ENCODE peak calls at places on chromosomes 4 and X, in six cellular contexts. L is esophagus squamous epithelium, M is A549, H is right lobe of liver, R is sigmoid colon, Z is HepG2. O is an unnamed sample.

GRCh38 chr4:165489786-165490185 is 111.0 kb downstream of the CPE start:
- DNase-seq in L (no peak), Z (no peak), H (no peak), M (no peak), R (no peak), O (no peak)

GRCh38 chrX:47093248-47093647 is 15.0 kb downstream of the RGN start:
- DNase-seq in L (no peak), M (peak; percentile 38), H (no peak), R (no peak), Z (no peak), O (peak; percentile 23)

GRCh38 chrX:126982158-126982557 is 162.6 kb downstream of the PRR32 start:
- DNase-seq in L (no peak), R (no peak), H (no peak), Z (no peak), M (no peak), O (no peak)

GRCh38 chr4:41256740-41257256 is at the start of gene UCHL1:
- DNase-seq in M (peak; percentile 96), L (no peak), R (peak; percentile 66), H (no peak), Z (no peak), O (peak; percentile 12)

GRCh38 chr4:152462715-152463114 is 73.2 kb downstream of the FBXW7 start:
- DNase-seq in H (no peak), Z (no peak), R (no peak), L (no peak), M (no peak), O (no peak)

GRCh38 chr4:57114973-57115372 is 4.8 kb upstream of the IGFBP7 start:
- DNase-seq in R (no peak), H (no peak), L (no peak), Z (no peak), M (no peak), O (no peak)

GRCh38 chr4:174496631-174497442 is 25.5 kb downstream of the HPGD start:
- DNase-seq in H (no peak), Z (no peak), L (no peak), R (no peak), M (peak; percentile 37), O (peak; percentile 8)

GRCh38 chrX:53284684-53285447 is 3.5 kb upstream of the IQSEC2 start:
- DNase-seq in R (peak; percentile 83), H (peak; percentile 46), M (peak; percentile 48), Z (peak; percentile 16), L (no peak), O (peak; percentile 60)

GRCh38 chr4:54495091-54495490 is 162.7 kb upstream of the KIT start:
- DNase-seq in M (no peak), Z (no peak), H (no peak), R (no peak), L (no peak), O (no peak)

GRCh38 chrX:24080670-24081069 is 25.9 kb downstream of the EIF2S3 start:
- DNase-seq in L (no peak), M (no peak), Z (no peak), H (no peak), R (no peak), O (no peak)

GRCh38 chrX:29666361-29666760 is 549.0 kb upstream of the MAGEB2 start:
- DNase-seq in L (no peak), Z (no peak), R (no peak), M (no peak), H (no peak), O (no peak)

GRCh38 chrX:130110379-130111219 is at the start of gene ELF4:
- DNase-seq in R (peak; percentile 70), M (peak; percentile 70), Z (no peak), L (peak; percentile 9), H (no peak), O (peak; percentile 50)
- TF ChIP-seq POLR2A in R (no peak), M (peak; percentile 14), Z (no peak), L (no peak), H (no peak), O (no peak)

GRCh38 chrX:1529328-1529727 is 7.7 kb downstream of the P2RY8 start:
- DNase-seq in H (no peak), M (no peak), Z (no peak), R (no peak), L (no peak), O (no peak)
- TF ChIP-seq POLR2A in H (no peak), M (no peak), Z (no peak), R (no peak), L (no peak), O (no peak)

DNA sequence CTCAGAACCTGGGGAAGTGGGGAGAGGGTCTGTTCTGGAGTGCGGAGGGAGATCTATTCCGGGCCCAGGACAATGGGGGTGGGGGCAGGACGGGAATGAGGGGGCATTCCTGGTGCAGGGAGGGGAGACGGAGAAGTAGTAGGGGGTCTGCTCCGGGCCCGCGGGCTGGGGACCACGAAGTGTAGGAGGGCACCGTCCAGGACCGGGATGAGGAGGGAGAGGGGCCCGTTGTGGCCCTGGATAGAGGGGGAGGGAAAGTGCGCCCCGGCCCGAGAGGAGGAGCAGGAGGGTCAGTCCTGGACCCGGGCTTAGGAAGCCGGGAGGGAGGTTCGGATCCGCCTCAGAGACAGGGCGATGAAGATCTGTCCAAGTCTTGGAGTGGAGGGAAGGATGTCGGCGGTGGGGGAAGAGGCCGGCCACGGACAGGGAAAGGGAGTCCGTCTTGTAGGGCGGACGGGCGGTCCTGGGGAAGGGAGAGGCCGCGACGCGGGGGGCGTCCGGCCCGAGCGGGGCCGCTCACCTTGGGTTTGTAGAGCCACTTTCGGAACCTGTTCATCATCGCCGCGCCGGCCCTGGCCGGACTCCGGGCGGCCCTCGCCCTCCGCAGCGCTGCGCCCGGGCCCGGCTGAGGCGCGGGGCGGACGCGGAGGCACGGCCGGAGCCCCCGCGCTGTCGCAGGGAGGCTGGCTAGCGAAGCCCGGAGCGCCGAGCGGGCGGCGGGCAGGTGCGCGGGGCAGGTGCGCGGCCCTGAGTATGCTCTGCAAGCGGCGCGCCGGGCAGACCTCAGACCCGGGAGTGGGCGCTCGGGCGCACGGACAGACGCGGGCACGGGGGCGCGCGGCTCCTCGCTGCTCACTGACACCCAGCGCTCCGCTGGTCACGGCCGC is at the start of gene ZFYVE28:
- DNase-seq in Z (no peak), M (peak; percentile 55), L (no peak), H (no peak), R (no peak), O (peak; percentile 46)
- TF ChIP-seq POLR2A in Z (no peak), M (peak; percentile 39), L (peak; percentile 16), H (peak; percentile 51), R (no peak), O (no peak)

GRCh38 chrX:101729986-101730385 is 70.3 kb upstream of the ARMCX2 start:
- DNase-seq in Z (no peak), H (no peak), M (no peak), R (no peak), L (no peak), O (no peak)
- TF ChIP-seq POLR2A in Z (no peak), H (no peak), M (no peak), R (no peak), L (no peak), O (no peak)

DNA sequence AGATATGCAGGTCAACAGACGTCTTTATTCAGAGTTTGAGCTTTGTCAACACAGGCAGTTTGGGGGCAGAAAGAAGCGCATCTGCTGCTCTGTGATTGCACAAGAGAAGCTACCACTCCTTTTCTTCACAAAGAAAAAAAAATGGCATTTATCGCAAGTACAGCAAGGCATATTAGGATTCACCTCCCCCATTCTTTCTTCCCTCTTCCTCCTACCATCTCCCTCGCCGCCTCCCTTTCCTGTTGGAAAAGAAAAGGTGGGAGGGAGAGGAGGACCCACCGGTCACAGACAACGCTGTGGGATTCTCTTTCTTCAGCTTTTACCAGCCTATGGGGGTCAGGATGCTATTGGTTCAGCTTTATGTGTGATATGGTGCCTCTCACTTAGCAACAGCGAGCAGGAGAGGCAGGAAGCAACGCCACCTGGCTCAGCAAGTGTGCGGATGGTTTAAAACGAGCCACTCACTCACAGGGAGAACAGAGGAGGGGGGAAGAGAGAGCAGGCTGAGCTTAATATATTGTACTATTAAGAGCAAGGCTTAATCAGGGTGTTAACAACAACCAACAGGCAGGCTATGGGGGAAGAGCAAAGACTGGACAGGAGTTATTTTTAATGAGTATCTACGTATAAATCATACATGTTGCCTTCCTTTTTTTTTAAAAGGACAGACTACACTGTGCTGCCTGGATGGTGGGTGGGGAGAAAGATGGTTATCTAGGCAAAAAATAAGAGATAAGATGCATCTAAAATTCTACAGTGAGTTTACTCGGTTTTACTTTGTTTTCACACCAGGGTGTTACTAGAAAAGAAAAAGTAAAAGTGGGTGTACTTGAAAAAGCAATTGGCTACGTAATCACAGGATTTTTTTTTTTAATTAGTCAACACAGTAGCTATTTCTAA is 104.7 kb downstream of the MAML3 start:
- DNase-seq in M (peak; percentile 91), R (peak; percentile 72), L (no peak), H (peak; percentile 54), Z (peak; percentile 2), O (peak; percentile 27)
- TF ChIP-seq POLR2A in M (peak; percentile 36), R (no peak), L (no peak), H (no peak), Z (no peak), O (peak; percentile 48)

GRCh38 chr4:10086506-10087120 is 30.0 kb downstream of the WDR1 start:
- DNase-seq in R (peak; percentile 68), H (no peak), L (no peak), M (no peak), Z (no peak), O (no peak)

GRCh38 chr4:10087152-10087791 is 29.3 kb downstream of the WDR1 start:
- DNase-seq in R (peak; percentile 60), Z (no peak), M (no peak), L (no peak), H (no peak), O (no peak)

GRCh38 chr4:10084651-10085320 is 31.8 kb downstream of the WDR1 start:
- DNase-seq in M (no peak), L (no peak), H (no peak), Z (no peak), R (peak; percentile 50), O (no peak)

GRCh38 chr4:10085386-10085785 is 31.2 kb downstream of the WDR1 start:
- DNase-seq in M (no peak), L (no peak), H (no peak), Z (no peak), R (peak; percentile 66), O (no peak)

GRCh38 chr4:10085828-10086505 is 30.6 kb downstream of the WDR1 start:
- DNase-seq in M (no peak), L (no peak), R (peak; percentile 46), Z (no peak), H (no peak), O (no peak)
- TF ChIP-seq POLR2A in M (no peak), L (no peak), R (no peak), Z (peak; percentile 10), H (no peak), O (no peak)

O was measured in erythroblast.